ENCODE peak calls at places on chromosome 15, in six cellular contexts. Y, H, Q, O, P and W are unnamed samples.

GRCh38 chr15:41827290-41827879 is 507 bp upstream of the JMJD7 start:
- DNase-seq in Y (no peak), H (peak), Q (no peak), O (peak), P (no peak), W (no peak)

GRCh38 chr15:27234593-27234992 is 263.6 kb downstream of the GABRG3 start:
- DNase-seq in Y (no peak), H (no peak), Q (no peak), O (no peak), P (no peak), W (no peak)

GRCh38 chr15:43763819-43764446 is 12.8 kb downstream of the ELL3 start:
- DNase-seq in Y (no peak), H (no peak), Q (no peak), O (no peak), P (no peak), W (no peak)

GRCh38 chr15:22806664-22807063 is 20.2 kb downstream of the NIPA1 start:
- DNase-seq in Y (no peak), H (no peak), Q (no peak), O (no peak), P (no peak), W (no peak)

GRCh38 chr15:100002091-100002620 is 268.9 kb upstream of the LYSMD4 start:
- DNase-seq in Y (peak), H (no peak), Q (no peak), O (no peak), P (no peak), W (no peak)

GRCh38 chr15:84886211-84886983 is 1.9 kb downstream of the SLC28A1 start:
- DNase-seq in Y (no peak), H (peak), Q (no peak), O (no peak), P (no peak), W (no peak)

GRCh38 chr15:60835974-60836373 is 357.0 kb upstream of the ICE2 start:
- DNase-seq in Y (no peak), H (no peak), Q (peak), O (no peak), P (peak), W (no peak)

GRCh38 chr15:31327674-31328424 is 1.2 kb downstream of the KLF13 start:
- DNase-seq in Y (peak), H (peak), Q (no peak), O (no peak), P (no peak), W (peak)

GRCh38 chr15:96052572-96053038 is 277.9 kb upstream of the NR2F2 start:
- DNase-seq in Y (no peak), H (no peak), Q (no peak), O (no peak), P (no peak), W (no peak)

GRCh38 chr15:80563372-80563997 is 131.6 kb upstream of the ABHD17C start:
- DNase-seq in Y (no peak), H (no peak), Q (no peak), O (no peak), P (no peak), W (no peak)

GRCh38 chr15:90654233-90655124 is 62.7 kb upstream of the BLM start:
- DNase-seq in Y (no peak), H (peak), Q (no peak), O (no peak), P (no peak), W (no peak)

GRCh38 chr15:91411570-91411969 is 311.5 kb downstream of the SV2B start:
- DNase-seq in Y (no peak), H (no peak), Q (no peak), O (no peak), P (no peak), W (no peak)

GRCh38 chr15:40893019-40893723 is 1.1 kb upstream of the VPS18 start:
- DNase-seq in Y (no peak), H (peak), Q (no peak), O (peak), P (no peak), W (peak)

GRCh38 chr15:82012908-82013307 is 32.9 kb downstream of the MEX3B start:
- DNase-seq in Y (no peak), H (no peak), Q (no peak), O (no peak), P (no peak), W (no peak)

GRCh38 chr15:35665855-35666536 is 120.0 kb upstream of the DPH6 start:
- DNase-seq in Y (no peak), H (no peak), Q (no peak), O (no peak), P (no peak), W (no peak)

GRCh38 chr15:45386420-45386819 is 8.1 kb upstream of the GATM start:
- DNase-seq in Y (no peak), H (no peak), Q (no peak), O (no peak), P (no peak), W (no peak)

GRCh38 chr15:82540055-82540983 is at the start of gene RPS17:
- DNase-seq in Y (peak), H (peak), Q (peak), O (peak), P (peak), W (peak)

GRCh38 chr15:23033979-23034378 is 5.4 kb downstream of the TUBGCP5 start:
- DNase-seq in Y (no peak), H (no peak), Q (no peak), O (no peak), P (no peak), W (no peak)

GRCh38 chr15:25065876-25066275 is 111.1 kb downstream of the SNRPN start:
- DNase-seq in Y (no peak), H (peak), Q (no peak), O (no peak), P (no peak), W (no peak)

GRCh38 chr15:44033894-44034293 is 161.2 kb downstream of the FRMD5 start:
- DNase-seq in Y (no peak), H (no peak), Q (no peak), O (no peak), P (peak), W (no peak)

GRCh38 chr15:80836991-80837390 is 57.8 kb downstream of the CEMIP start:
- DNase-seq in Y (no peak), H (no peak), Q (no peak), O (no peak), P (no peak), W (no peak)

GRCh38 chr15:98076021-98076816 is 115.7 kb downstream of the ARRDC4 start:
- DNase-seq in Y (no peak), H (no peak), Q (no peak), O (no peak), P (no peak), W (no peak)

GRCh38 chr15:72382146-72382545 is 6.3 kb upstream of the HEXA start:
- DNase-seq in Y (no peak), H (no peak), Q (no peak), O (no peak), P (no peak), W (no peak)

GRCh38 chr15:97995881-97996603 is 35.5 kb downstream of the ARRDC4 start:
- DNase-seq in Y (peak), H (no peak), Q (no peak), O (peak), P (no peak), W (no peak)

DNA sequence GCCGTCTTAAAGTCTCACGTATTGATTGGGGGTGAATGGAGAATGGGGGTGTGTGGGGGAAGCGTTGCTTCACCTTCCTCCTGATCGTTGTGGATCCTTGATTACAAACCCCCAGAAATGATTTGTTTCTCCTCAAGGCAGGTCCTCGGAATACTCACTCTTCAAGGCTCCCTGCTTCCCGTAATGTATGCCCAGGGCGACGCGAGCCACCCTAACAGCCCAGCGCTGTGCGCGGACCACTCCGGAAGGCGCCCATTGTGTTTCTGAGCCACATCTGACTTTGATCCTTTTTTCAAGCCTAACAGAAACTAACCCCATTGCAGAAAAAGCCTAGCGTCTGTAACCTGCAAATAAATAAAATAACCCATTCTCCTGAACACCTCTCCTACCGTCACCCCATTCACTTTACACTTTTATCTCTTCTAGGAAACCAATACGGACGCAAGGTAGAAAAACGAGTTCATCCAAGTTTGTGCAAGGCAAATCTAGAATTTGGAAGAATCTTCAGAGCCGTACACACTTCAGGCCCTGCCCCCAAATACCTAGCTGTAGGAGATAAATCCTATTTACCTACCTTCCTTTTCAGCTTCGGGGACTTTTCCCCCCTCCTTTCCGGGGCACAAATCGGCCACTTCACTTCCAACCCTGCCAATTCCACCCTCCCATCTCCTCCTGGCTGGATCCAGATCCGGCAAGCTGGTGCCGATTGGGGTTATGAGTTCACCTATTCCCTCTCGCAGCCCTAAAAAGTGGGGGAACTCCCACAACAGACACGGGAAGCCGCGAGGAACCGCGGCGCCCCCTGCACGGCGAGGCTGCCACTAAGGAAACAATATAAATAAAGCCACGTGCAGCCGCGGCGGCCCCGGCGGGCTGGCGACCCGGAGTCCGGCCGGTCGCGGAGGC is 1.1 kb downstream of the PRTG start:
- DNase-seq in Y (no peak), H (no peak), Q (no peak), O (peak), P (peak), W (no peak)
- TF ChIP-seq CTCF in Y (no peak), H (no peak), Q (peak), O (no peak), P (peak), W (no peak)

GRCh38 chr15:87716422-87716821 is 540.1 kb downstream of the NTRK3 start:
- DNase-seq in Y (no peak), H (no peak), Q (no peak), O (peak), P (no peak), W (no peak)
- TF ChIP-seq CTCF in Y (no peak), H (no peak), Q (no peak), O (peak), P (no peak), W (no peak)

GRCh38 chr15:57345584-57345983 is 30.7 kb upstream of the CGNL1 start:
- DNase-seq in Y (no peak), H (no peak), Q (no peak), O (peak), P (no peak), W (no peak)
- TF ChIP-seq CTCF in Y (no peak), H (no peak), Q (peak), O (peak), P (peak), W (no peak)

GRCh38 chr15:89299896-89300295 is 34.7 kb downstream of the POLG start:
- DNase-seq in Y (no peak), H (no peak), Q (no peak), O (no peak), P (peak), W (no peak)
- TF ChIP-seq CTCF in Y (peak), H (no peak), Q (peak), O (no peak), P (peak), W (peak)